ENCODE peak calls at places on chromosomes 6 and 20, in four cellular contexts. One of them, this sample, is unnamed.

GRCh38 chr6:1285589-1286340 is 26.1 kb upstream of the FOXQ1 start:
- DNase-seq in K562: no peak
- DNase-seq in GM12878: no peak
- DNase-seq in SK-N-SH: no peak
- DNase-seq in this sample: no peak

GRCh38 chr6:165881812-165882211 is 218.8 kb upstream of the PDE10A start:
- DNase-seq in GM12878: no peak
- DNase-seq in SK-N-SH: no peak
- DNase-seq in K562: no peak
- DNase-seq in this sample: no peak

GRCh38 chr20:37669062-37669772 is 24.6 kb upstream of the CTNNBL1 start:
- DNase-seq in GM12878: no peak
- DNase-seq in SK-N-SH: no peak
- DNase-seq in K562: no peak
- DNase-seq in this sample: no peak

GRCh38 chr6:74671558-74672025 is 534.3 kb downstream of the COL12A1 start:
- DNase-seq in K562: no peak
- DNase-seq in GM12878: no peak
- DNase-seq in SK-N-SH: no peak
- DNase-seq in this sample: no peak

GRCh38 chr6:55925292-55925691 is 49.9 kb upstream of the BMP5 start:
- DNase-seq in SK-N-SH: no peak
- DNase-seq in K562: no peak
- DNase-seq in GM12878: no peak
- DNase-seq in this sample: no peak

GRCh38 chr6:44237021-44237812 is 9.7 kb upstream of the HSP90AB1 start:
- DNase-seq in K562: peak
- DNase-seq in GM12878: no peak
- DNase-seq in SK-N-SH: peak
- DNase-seq in this sample: peak

GRCh38 chr6:3551716-3552511 is 95.1 kb upstream of the SLC22A23 start:
- DNase-seq in GM12878: peak
- DNase-seq in K562: no peak
- DNase-seq in SK-N-SH: no peak
- DNase-seq in this sample: no peak

GRCh38 chr20:32490942-32491763 is 94.0 kb downstream of the NOL4L start:
- DNase-seq in K562: no peak
- DNase-seq in GM12878: no peak
- DNase-seq in SK-N-SH: no peak
- DNase-seq in this sample: no peak

DNA sequence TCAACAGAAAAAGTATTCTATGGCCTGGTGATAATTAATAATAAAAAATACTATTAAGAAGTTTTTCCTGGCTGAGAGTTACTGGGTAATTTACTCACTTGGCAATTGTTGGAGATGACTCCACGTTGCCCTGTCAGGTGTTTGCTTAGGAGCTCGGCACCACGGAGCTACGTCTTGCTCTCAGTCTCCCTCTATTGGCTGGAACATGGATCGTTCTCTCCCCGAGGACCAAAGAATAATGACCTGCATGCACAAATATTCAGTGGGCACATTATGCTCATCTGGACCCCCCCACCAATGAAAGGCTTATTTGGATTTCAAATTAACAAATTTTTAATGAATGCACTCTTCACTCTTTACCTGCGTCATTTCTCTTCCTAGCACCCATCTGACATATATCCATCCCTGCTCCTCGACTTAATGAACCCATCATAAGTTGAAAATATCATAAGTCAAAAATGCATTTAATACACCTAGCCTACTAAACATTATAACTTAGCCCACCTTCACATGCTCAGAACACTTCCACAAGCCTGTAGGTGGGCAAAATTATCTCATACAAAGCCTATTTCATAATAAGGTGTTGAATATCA is 71.0 kb upstream of the CD83 start:
- DNase-seq in GM12878: no peak
- DNase-seq in SK-N-SH: peak
- DNase-seq in K562: peak
- DNase-seq in this sample: peak
- TF ChIP-seq MAX in GM12878: no peak
- TF ChIP-seq MAX in SK-N-SH: no peak
- TF ChIP-seq MAX in K562: no peak
- TF ChIP-seq MAX in this sample: no peak

DNA sequence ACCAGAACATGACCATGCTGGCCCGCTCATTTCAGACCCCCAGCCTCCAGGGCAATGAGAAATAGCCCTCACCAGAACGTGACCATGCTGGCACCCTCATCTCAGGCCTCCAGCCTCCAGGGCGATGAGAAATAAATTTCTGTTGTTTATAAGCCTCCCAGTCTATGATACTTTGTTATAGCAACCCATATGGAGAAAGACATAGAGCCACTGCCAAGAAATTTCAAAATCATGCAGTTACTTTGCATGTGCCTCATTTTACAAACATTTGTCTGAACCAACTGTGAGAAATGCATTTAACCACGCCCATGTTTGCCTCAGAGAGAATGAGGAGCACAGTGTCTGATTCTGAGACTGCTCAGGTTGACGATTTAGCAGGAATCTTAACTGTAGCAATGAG is 15.5 kb downstream of the CYP39A1 start:
- DNase-seq in SK-N-SH: no peak
- DNase-seq in GM12878: no peak
- DNase-seq in K562: no peak
- DNase-seq in this sample: no peak
- TF ChIP-seq NFIC in SK-N-SH: no peak
- TF ChIP-seq NFIC in GM12878: no peak
- TF ChIP-seq NFIC in K562: no peak
- TF ChIP-seq NFIC in this sample: no peak

GRCh38 chr6:83096791-83097190 is 29.3 kb downstream of the DOP1A start:
- DNase-seq in GM12878: no peak
- DNase-seq in SK-N-SH: no peak
- DNase-seq in K562: no peak
- DNase-seq in this sample: no peak
- H3K9ac ChIP-seq in GM12878: no peak
- H3K9ac ChIP-seq in SK-N-SH: no peak
- H3K9ac ChIP-seq in K562: no peak
- H3K9ac ChIP-seq in this sample: no peak

DNA sequence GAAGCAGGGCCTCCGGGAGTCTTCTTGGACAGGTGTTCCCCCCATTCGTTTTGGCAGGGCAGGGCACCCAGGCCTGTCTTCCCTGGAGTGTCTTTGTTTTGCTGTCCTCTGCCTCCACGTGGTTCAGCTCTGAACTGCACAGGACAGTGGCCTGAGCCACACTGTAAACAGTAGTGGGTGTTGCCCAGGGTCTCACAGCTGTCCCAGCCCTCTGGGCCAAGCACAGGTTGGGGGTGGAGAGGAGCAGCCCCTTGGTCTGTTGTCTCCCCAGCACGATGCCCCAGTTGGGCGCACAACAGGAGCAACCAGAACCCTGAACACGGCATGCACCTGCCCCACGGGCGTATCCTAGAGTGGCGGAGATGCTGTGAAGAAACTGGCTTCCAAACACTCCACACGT is 14.4 kb downstream of the CCDC167 start:
- DNase-seq in GM12878: no peak
- DNase-seq in SK-N-SH: peak
- DNase-seq in K562: peak
- DNase-seq in this sample: no peak
- TF ChIP-seq MAX in GM12878: no peak
- TF ChIP-seq MAX in SK-N-SH: no peak
- TF ChIP-seq MAX in K562: peak
- TF ChIP-seq MAX in this sample: no peak

GRCh38 chr6:153167907-153168306 is 36.8 kb upstream of the RGS17 start:
- DNase-seq in GM12878: no peak
- DNase-seq in K562: no peak
- DNase-seq in SK-N-SH: no peak
- DNase-seq in this sample: no peak

GRCh38 chr6:153170511-153170910 is 39.4 kb upstream of the RGS17 start:
- DNase-seq in SK-N-SH: no peak
- DNase-seq in GM12878: no peak
- DNase-seq in K562: no peak
- DNase-seq in this sample: no peak

GRCh38 chr6:153162172-153162571 is 31.1 kb upstream of the RGS17 start:
- DNase-seq in GM12878: no peak
- DNase-seq in SK-N-SH: no peak
- DNase-seq in K562: no peak
- DNase-seq in this sample: no peak

GRCh38 chr6:153162646-153163045 is 31.6 kb upstream of the RGS17 start:
- DNase-seq in SK-N-SH: no peak
- DNase-seq in K562: no peak
- DNase-seq in GM12878: no peak
- DNase-seq in this sample: no peak

DNA sequence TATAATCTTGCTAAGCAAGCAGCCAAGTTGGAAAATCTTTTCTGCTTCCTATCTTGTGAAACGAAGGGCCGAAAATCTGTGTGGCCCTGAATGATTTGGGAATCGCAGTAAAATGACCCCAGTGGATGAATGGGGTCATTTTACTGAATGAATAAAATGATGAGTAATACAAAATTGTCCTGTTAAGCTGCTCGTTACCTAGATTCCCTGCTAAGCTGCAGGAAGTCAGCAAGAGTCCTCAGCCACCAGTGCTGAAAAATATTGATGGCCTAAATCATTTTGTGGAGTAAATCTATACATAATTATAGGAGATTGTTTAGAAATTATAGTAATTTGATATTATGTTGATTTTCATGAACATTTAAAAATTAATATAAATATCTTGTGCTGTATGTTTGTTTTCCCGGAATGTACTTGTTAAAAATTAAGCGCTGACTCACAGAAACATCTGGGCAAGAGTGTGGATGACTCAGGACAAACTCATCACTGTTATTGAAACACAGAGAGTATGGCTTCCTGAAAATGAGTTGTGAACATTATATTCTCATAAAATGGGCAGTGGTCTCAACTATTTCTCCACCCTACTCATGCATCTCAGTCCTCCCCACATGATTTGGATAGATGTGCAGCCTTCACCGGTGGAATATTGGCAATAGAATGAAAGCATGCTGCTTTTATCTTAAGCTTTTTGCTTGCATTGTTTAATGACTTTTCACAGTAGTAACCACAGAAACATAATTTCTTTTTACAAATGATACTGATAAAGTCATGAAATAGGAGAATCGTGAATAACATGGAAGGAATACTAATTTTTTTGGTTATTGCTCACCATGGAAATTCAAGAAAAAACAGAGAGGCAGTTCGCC is 36.2 kb upstream of the RGS17 start:
- DNase-seq in GM12878: no peak
- DNase-seq in K562: no peak
- DNase-seq in SK-N-SH: no peak
- DNase-seq in this sample: peak
- TF ChIP-seq NFIC in GM12878: no peak
- TF ChIP-seq NFIC in K562: no peak
- TF ChIP-seq NFIC in SK-N-SH: no peak
- TF ChIP-seq NFIC in this sample: no peak

DNA sequence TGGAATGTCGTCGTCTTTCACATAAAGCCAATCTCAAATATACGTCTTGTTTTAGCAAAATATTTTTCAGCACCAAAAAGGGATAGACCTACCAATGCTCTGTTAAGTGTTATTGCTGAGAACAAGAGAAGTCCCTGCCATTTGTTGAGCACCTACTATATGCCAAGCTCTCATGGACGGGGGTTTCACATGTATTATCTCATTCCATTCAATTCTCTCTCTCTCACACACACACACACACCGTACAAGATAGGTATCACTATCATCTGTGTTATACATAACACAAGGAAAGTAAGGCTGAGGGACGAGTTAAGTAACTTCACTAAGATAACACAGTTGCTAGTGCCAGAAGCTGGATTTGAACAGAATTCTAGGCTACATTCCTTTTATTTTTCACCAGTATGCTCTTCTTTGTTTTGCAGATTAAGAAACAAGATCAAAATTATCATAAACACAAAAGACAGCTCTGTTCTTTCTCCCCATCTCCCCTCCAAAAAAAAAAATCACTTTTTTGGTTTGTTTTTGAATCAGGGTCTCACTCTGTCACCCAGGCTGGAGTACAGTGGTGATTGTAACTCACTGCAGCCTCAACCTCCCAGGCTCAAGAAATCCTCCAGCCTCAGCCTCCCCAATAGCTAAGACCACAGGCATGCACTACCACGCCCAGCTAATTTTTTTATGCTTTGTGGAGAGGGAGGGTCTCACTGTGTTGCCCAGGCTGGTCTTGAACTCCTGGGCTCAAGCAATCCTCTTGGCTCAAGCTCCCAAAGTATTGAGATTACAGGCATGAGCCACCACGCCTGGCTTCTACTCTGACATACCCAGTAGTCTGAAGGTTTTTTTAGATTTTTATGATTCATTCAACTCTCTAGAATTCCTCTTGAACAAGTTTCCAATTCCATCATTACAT is 1.0 kb upstream of the ARHGAP18 start:
- DNase-seq in GM12878: no peak
- DNase-seq in SK-N-SH: no peak
- DNase-seq in K562: no peak
- DNase-seq in this sample: no peak
- H3K9ac ChIP-seq in GM12878: peak
- H3K9ac ChIP-seq in SK-N-SH: peak
- H3K9ac ChIP-seq in K562: no peak
- H3K9ac ChIP-seq in this sample: peak

DNA sequence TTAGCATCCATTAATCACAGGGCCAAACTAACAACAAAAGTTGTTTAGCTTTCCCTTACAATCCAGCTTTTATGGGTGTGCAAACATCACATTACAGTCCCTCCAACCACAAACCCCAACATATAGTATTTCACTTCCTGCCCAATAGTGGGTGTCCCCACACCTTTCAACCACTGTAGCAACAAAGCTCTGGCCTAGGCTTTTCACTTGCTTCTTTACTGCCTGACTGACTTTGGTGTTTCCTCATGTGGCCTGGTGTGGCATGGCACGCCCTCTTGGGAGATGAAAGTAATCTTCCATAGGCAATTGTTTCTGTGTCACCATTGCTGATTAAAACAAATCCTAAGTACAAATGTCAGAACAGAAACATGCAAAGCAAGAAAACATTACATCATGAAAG is 46.3 kb downstream of the MCM8 start:
- DNase-seq in GM12878: peak
- DNase-seq in SK-N-SH: no peak
- DNase-seq in K562: no peak
- DNase-seq in this sample: no peak
- TF ChIP-seq MAX in GM12878: no peak
- TF ChIP-seq MAX in SK-N-SH: no peak
- TF ChIP-seq MAX in K562: no peak
- TF ChIP-seq MAX in this sample: no peak

GRCh38 chr20:973785-974194 is 28.3 kb downstream of the RSPO4 start:
- DNase-seq in K562: peak
- DNase-seq in SK-N-SH: peak
- DNase-seq in GM12878: peak
- DNase-seq in this sample: peak
- TF ChIP-seq NFIC in K562: no peak
- TF ChIP-seq NFIC in SK-N-SH: no peak
- TF ChIP-seq NFIC in GM12878: no peak
- TF ChIP-seq NFIC in this sample: no peak